ENCODE peak calls at places on chromosome 6, in nine cellular contexts. One of them, this sample, is unnamed.

GRCh38 chr6:151014404-151015150 is 149.1 kb downstream of the MTHFD1L start:
- DNase-seq in natural killer cell treated with Interleukin-12 subunit alpha and Interleukin-12 subunit beta and Interleukin-15 and Interleukin-18, amount 100 ng/mL, for 72 hours: no peak
- DNase-seq in B cell: peak; percentile 69
- DNase-seq in ACHN: peak; percentile 60
- DNase-seq in NCI-H1092 treated with DMSO at 0.1 percent for 48 hours: peak; percentile 63
- DNase-seq in NCI-H1105 treated with DMSO at 0.1 percent for 48 hours: peak; percentile 84
- DNase-seq in C1 segment of cervical spinal cord: no peak
- DNase-seq in right atrium auricular region: peak; percentile 74
- DNase-seq in DMS53: peak; percentile 80
- DNase-seq in this sample: peak; percentile 65

GRCh38 chr6:140271759-140272377 is 897.4 kb upstream of the CITED2 start:
- DNase-seq in natural killer cell treated with Interleukin-12 subunit alpha and Interleukin-12 subunit beta and Interleukin-15 and Interleukin-18, amount 100 ng/mL, for 72 hours: no peak
- DNase-seq in B cell: peak; percentile 19
- DNase-seq in ACHN: no peak
- DNase-seq in NCI-H1092 treated with DMSO at 0.1 percent for 48 hours: peak; percentile 41
- DNase-seq in NCI-H1105 treated with DMSO at 0.1 percent for 48 hours: peak; percentile 31
- DNase-seq in C1 segment of cervical spinal cord: no peak
- DNase-seq in right atrium auricular region: no peak
- DNase-seq in DMS53: no peak
- DNase-seq in this sample: no peak

GRCh38 chr6:117771403-117771802 is 96.1 kb downstream of the NUS1 start:
- DNase-seq in natural killer cell treated with Interleukin-12 subunit alpha and Interleukin-12 subunit beta and Interleukin-15 and Interleukin-18, amount 100 ng/mL, for 72 hours: no peak
- DNase-seq in B cell: no peak
- DNase-seq in ACHN: no peak
- DNase-seq in NCI-H1092 treated with DMSO at 0.1 percent for 48 hours: no peak
- DNase-seq in NCI-H1105 treated with DMSO at 0.1 percent for 48 hours: no peak
- DNase-seq in C1 segment of cervical spinal cord: no peak
- DNase-seq in right atrium auricular region: no peak
- DNase-seq in DMS53: no peak
- DNase-seq in this sample: no peak

GRCh38 chr6:105495515-105495914 is 92.6 kb upstream of the PREP start:
- DNase-seq in natural killer cell treated with Interleukin-12 subunit alpha and Interleukin-12 subunit beta and Interleukin-15 and Interleukin-18, amount 100 ng/mL, for 72 hours: peak; percentile 68
- DNase-seq in B cell: no peak
- DNase-seq in ACHN: no peak
- DNase-seq in NCI-H1092 treated with DMSO at 0.1 percent for 48 hours: no peak
- DNase-seq in NCI-H1105 treated with DMSO at 0.1 percent for 48 hours: no peak
- DNase-seq in C1 segment of cervical spinal cord: no peak
- DNase-seq in right atrium auricular region: no peak
- DNase-seq in DMS53: no peak
- DNase-seq in this sample: no peak

GRCh38 chr6:43412541-43412940 is 14.8 kb upstream of the ABCC10 start:
- DNase-seq in natural killer cell treated with Interleukin-12 subunit alpha and Interleukin-12 subunit beta and Interleukin-15 and Interleukin-18, amount 100 ng/mL, for 72 hours: no peak
- DNase-seq in B cell: no peak
- DNase-seq in ACHN: no peak
- DNase-seq in NCI-H1092 treated with DMSO at 0.1 percent for 48 hours: no peak
- DNase-seq in NCI-H1105 treated with DMSO at 0.1 percent for 48 hours: no peak
- DNase-seq in C1 segment of cervical spinal cord: no peak
- DNase-seq in right atrium auricular region: no peak
- DNase-seq in DMS53: no peak
- DNase-seq in this sample: no peak

GRCh38 chr6:119541132-119541905 is 191.8 kb upstream of the MAN1A1 start:
- DNase-seq in natural killer cell treated with Interleukin-12 subunit alpha and Interleukin-12 subunit beta and Interleukin-15 and Interleukin-18, amount 100 ng/mL, for 72 hours: no peak
- DNase-seq in B cell: no peak
- DNase-seq in ACHN: peak; percentile 65
- DNase-seq in NCI-H1092 treated with DMSO at 0.1 percent for 48 hours: no peak
- DNase-seq in NCI-H1105 treated with DMSO at 0.1 percent for 48 hours: no peak
- DNase-seq in C1 segment of cervical spinal cord: no peak
- DNase-seq in right atrium auricular region: no peak
- DNase-seq in DMS53: no peak
- DNase-seq in this sample: peak; percentile 89

GRCh38 chr6:27415898-27416297 is 27.3 kb downstream of the ZNF391 start:
- DNase-seq in natural killer cell treated with Interleukin-12 subunit alpha and Interleukin-12 subunit beta and Interleukin-15 and Interleukin-18, amount 100 ng/mL, for 72 hours: no peak
- DNase-seq in B cell: no peak
- DNase-seq in ACHN: no peak
- DNase-seq in NCI-H1092 treated with DMSO at 0.1 percent for 48 hours: no peak
- DNase-seq in NCI-H1105 treated with DMSO at 0.1 percent for 48 hours: no peak
- DNase-seq in C1 segment of cervical spinal cord: no peak
- DNase-seq in right atrium auricular region: no peak
- DNase-seq in DMS53: no peak
- DNase-seq in this sample: no peak

GRCh38 chr6:11953641-11954040 is 58.5 kb upstream of the HIVEP1 start:
- DNase-seq in natural killer cell treated with Interleukin-12 subunit alpha and Interleukin-12 subunit beta and Interleukin-15 and Interleukin-18, amount 100 ng/mL, for 72 hours: no peak
- DNase-seq in B cell: no peak
- DNase-seq in ACHN: no peak
- DNase-seq in NCI-H1092 treated with DMSO at 0.1 percent for 48 hours: no peak
- DNase-seq in NCI-H1105 treated with DMSO at 0.1 percent for 48 hours: no peak
- DNase-seq in C1 segment of cervical spinal cord: no peak
- DNase-seq in right atrium auricular region: no peak
- DNase-seq in DMS53: no peak
- DNase-seq in this sample: no peak

GRCh38 chr6:84348801-84349200 is 121.4 kb upstream of the CEP162 start:
- DNase-seq in natural killer cell treated with Interleukin-12 subunit alpha and Interleukin-12 subunit beta and Interleukin-15 and Interleukin-18, amount 100 ng/mL, for 72 hours: no peak
- DNase-seq in B cell: no peak
- DNase-seq in ACHN: no peak
- DNase-seq in NCI-H1092 treated with DMSO at 0.1 percent for 48 hours: no peak
- DNase-seq in NCI-H1105 treated with DMSO at 0.1 percent for 48 hours: no peak
- DNase-seq in C1 segment of cervical spinal cord: no peak
- DNase-seq in right atrium auricular region: no peak
- DNase-seq in DMS53: no peak
- DNase-seq in this sample: no peak

GRCh38 chr6:37142047-37142614 is 27.8 kb upstream of the PIM1 start:
- DNase-seq in natural killer cell treated with Interleukin-12 subunit alpha and Interleukin-12 subunit beta and Interleukin-15 and Interleukin-18, amount 100 ng/mL, for 72 hours: no peak
- DNase-seq in B cell: no peak
- DNase-seq in ACHN: no peak
- DNase-seq in NCI-H1092 treated with DMSO at 0.1 percent for 48 hours: no peak
- DNase-seq in NCI-H1105 treated with DMSO at 0.1 percent for 48 hours: no peak
- DNase-seq in C1 segment of cervical spinal cord: no peak
- DNase-seq in right atrium auricular region: no peak
- DNase-seq in DMS53: no peak
- DNase-seq in this sample: no peak

GRCh38 chr6:41768545-41769308 is 11.0 kb downstream of the FRS3 start:
- DNase-seq in natural killer cell treated with Interleukin-12 subunit alpha and Interleukin-12 subunit beta and Interleukin-15 and Interleukin-18, amount 100 ng/mL, for 72 hours: no peak
- DNase-seq in B cell: no peak
- DNase-seq in ACHN: no peak
- DNase-seq in NCI-H1092 treated with DMSO at 0.1 percent for 48 hours: no peak
- DNase-seq in NCI-H1105 treated with DMSO at 0.1 percent for 48 hours: no peak
- DNase-seq in C1 segment of cervical spinal cord: no peak
- DNase-seq in right atrium auricular region: no peak
- DNase-seq in DMS53: peak; percentile 94
- DNase-seq in this sample: no peak

GRCh38 chr6:132669690-132670291 is 10.8 kb upstream of the TAAR1 start:
- DNase-seq in natural killer cell treated with Interleukin-12 subunit alpha and Interleukin-12 subunit beta and Interleukin-15 and Interleukin-18, amount 100 ng/mL, for 72 hours: no peak
- DNase-seq in B cell: peak; percentile 38
- DNase-seq in ACHN: peak; percentile 72
- DNase-seq in NCI-H1092 treated with DMSO at 0.1 percent for 48 hours: peak; percentile 21
- DNase-seq in NCI-H1105 treated with DMSO at 0.1 percent for 48 hours: peak; percentile 67
- DNase-seq in C1 segment of cervical spinal cord: no peak
- DNase-seq in right atrium auricular region: no peak
- DNase-seq in DMS53: peak; percentile 75
- DNase-seq in this sample: peak; percentile 76

GRCh38 chr6:44657201-44657824 is 269.8 kb downstream of the CDC5L start:
- DNase-seq in natural killer cell treated with Interleukin-12 subunit alpha and Interleukin-12 subunit beta and Interleukin-15 and Interleukin-18, amount 100 ng/mL, for 72 hours: no peak
- DNase-seq in B cell: no peak
- DNase-seq in ACHN: no peak
- DNase-seq in NCI-H1092 treated with DMSO at 0.1 percent for 48 hours: no peak
- DNase-seq in NCI-H1105 treated with DMSO at 0.1 percent for 48 hours: no peak
- DNase-seq in C1 segment of cervical spinal cord: no peak
- DNase-seq in right atrium auricular region: no peak
- DNase-seq in DMS53: no peak
- DNase-seq in this sample: no peak

GRCh38 chr6:147166360-147166944 is 37.8 kb upstream of the STXBP5 start:
- DNase-seq in natural killer cell treated with Interleukin-12 subunit alpha and Interleukin-12 subunit beta and Interleukin-15 and Interleukin-18, amount 100 ng/mL, for 72 hours: no peak
- DNase-seq in B cell: no peak
- DNase-seq in ACHN: no peak
- DNase-seq in NCI-H1092 treated with DMSO at 0.1 percent for 48 hours: peak; percentile 14
- DNase-seq in NCI-H1105 treated with DMSO at 0.1 percent for 48 hours: peak; percentile 38
- DNase-seq in C1 segment of cervical spinal cord: no peak
- DNase-seq in right atrium auricular region: no peak
- DNase-seq in DMS53: no peak
- DNase-seq in this sample: no peak

This sample was measured in renal cortical epithelial cell.